ENCODE peak calls at places on chromosomes 1 and 21, in ten cellular contexts. One of them, this sample, is unnamed.

GRCh38 chr1:169909499-169909898 is 15.8 kb upstream of the SCYL3 start:
- DNase-seq in Calu3: no peak
- DNase-seq in HEK293T: no peak
- DNase-seq in T1000: no peak
- DNase-seq in WTC11: no peak
- DNase-seq in GM23338: no peak
- DNase-seq in GM04504: no peak
- DNase-seq in stimulated activated CD4-positive, alpha-beta T cell treated with anti-CD3 and anti-CD28 coated beads, Interleukin-4, amount 100 ng/mL, for 24 hours: no peak
- DNase-seq in body of pancreas: no peak
- DNase-seq in activated CD8-positive, alpha-beta memory T cell treated with anti-CD3 and anti-CD28 coated beads for 1 hour: no peak
- DNase-seq in this sample: no peak

GRCh38 chr1:156163712-156164464 is 10.5 kb downstream of the SEMA4A start:
- DNase-seq in Calu3: no peak
- DNase-seq in HEK293T: no peak
- DNase-seq in GM23338: no peak
- DNase-seq in GM04504: no peak
- DNase-seq in stimulated activated CD4-positive, alpha-beta T cell treated with anti-CD3 and anti-CD28 coated beads, Interleukin-4, amount 100 ng/mL, for 24 hours: no peak
- DNase-seq in activated CD8-positive, alpha-beta memory T cell treated with anti-CD3 and anti-CD28 coated beads for 1 hour: no peak
- DNase-seq in T1000: no peak
- DNase-seq in body of pancreas: no peak
- DNase-seq in WTC11: no peak
- DNase-seq in this sample: no peak

GRCh38 chr21:44740721-44741120 is 29.3 kb upstream of the TSPEAR start:
- DNase-seq in Calu3: no peak
- DNase-seq in body of pancreas: no peak
- DNase-seq in GM23338: no peak
- DNase-seq in stimulated activated CD4-positive, alpha-beta T cell treated with anti-CD3 and anti-CD28 coated beads, Interleukin-4, amount 100 ng/mL, for 24 hours: no peak
- DNase-seq in GM04504: no peak
- DNase-seq in activated CD8-positive, alpha-beta memory T cell treated with anti-CD3 and anti-CD28 coated beads for 1 hour: no peak
- DNase-seq in T1000: no peak
- DNase-seq in WTC11: peak; percentile 10
- DNase-seq in HEK293T: no peak
- DNase-seq in this sample: no peak

GRCh38 chr1:245154429-245155185 is at the start of gene KIF26B:
- DNase-seq in GM04504: no peak
- DNase-seq in body of pancreas: no peak
- DNase-seq in HEK293T: peak; percentile 28
- DNase-seq in WTC11: peak; percentile 51
- DNase-seq in activated CD8-positive, alpha-beta memory T cell treated with anti-CD3 and anti-CD28 coated beads for 1 hour: no peak
- DNase-seq in Calu3: peak; percentile 45
- DNase-seq in stimulated activated CD4-positive, alpha-beta T cell treated with anti-CD3 and anti-CD28 coated beads, Interleukin-4, amount 100 ng/mL, for 24 hours: peak; percentile 35
- DNase-seq in T1000: peak; percentile 32
- DNase-seq in GM23338: peak; percentile 48
- DNase-seq in this sample: no peak

GRCh38 chr1:14634497-14634896 is 36.0 kb downstream of the KAZN start:
- DNase-seq in body of pancreas: no peak
- DNase-seq in WTC11: no peak
- DNase-seq in T1000: no peak
- DNase-seq in HEK293T: no peak
- DNase-seq in Calu3: no peak
- DNase-seq in GM04504: no peak
- DNase-seq in stimulated activated CD4-positive, alpha-beta T cell treated with anti-CD3 and anti-CD28 coated beads, Interleukin-4, amount 100 ng/mL, for 24 hours: no peak
- DNase-seq in GM23338: no peak
- DNase-seq in activated CD8-positive, alpha-beta memory T cell treated with anti-CD3 and anti-CD28 coated beads for 1 hour: no peak
- DNase-seq in this sample: no peak

GRCh38 chr1:44035726-44036408 is 4.6 kb upstream of the SLC6A9 start:
- DNase-seq in activated CD8-positive, alpha-beta memory T cell treated with anti-CD3 and anti-CD28 coated beads for 1 hour: no peak
- DNase-seq in GM04504: no peak
- DNase-seq in T1000: no peak
- DNase-seq in body of pancreas: peak; percentile 35
- DNase-seq in Calu3: no peak
- DNase-seq in stimulated activated CD4-positive, alpha-beta T cell treated with anti-CD3 and anti-CD28 coated beads, Interleukin-4, amount 100 ng/mL, for 24 hours: no peak
- DNase-seq in HEK293T: no peak
- DNase-seq in GM23338: no peak
- DNase-seq in WTC11: no peak
- DNase-seq in this sample: no peak

GRCh38 chr1:150010388-150011115 is at the start of gene OTUD7B:
- DNase-seq in T1000: peak; percentile 68
- DNase-seq in WTC11: peak; percentile 86
- DNase-seq in stimulated activated CD4-positive, alpha-beta T cell treated with anti-CD3 and anti-CD28 coated beads, Interleukin-4, amount 100 ng/mL, for 24 hours: peak; percentile 81
- DNase-seq in Calu3: peak; percentile 94
- DNase-seq in HEK293T: peak; percentile 92
- DNase-seq in GM04504: peak; percentile 81
- DNase-seq in body of pancreas: peak; percentile 88
- DNase-seq in activated CD8-positive, alpha-beta memory T cell treated with anti-CD3 and anti-CD28 coated beads for 1 hour: peak; percentile 20
- DNase-seq in GM23338: peak; percentile 95
- DNase-seq in this sample: peak; percentile 26

GRCh38 chr1:180157108-180157507 is 2.4 kb downstream of the QSOX1 start:
- DNase-seq in body of pancreas: no peak
- DNase-seq in Calu3: no peak
- DNase-seq in activated CD8-positive, alpha-beta memory T cell treated with anti-CD3 and anti-CD28 coated beads for 1 hour: no peak
- DNase-seq in stimulated activated CD4-positive, alpha-beta T cell treated with anti-CD3 and anti-CD28 coated beads, Interleukin-4, amount 100 ng/mL, for 24 hours: no peak
- DNase-seq in GM23338: no peak
- DNase-seq in WTC11: no peak
- DNase-seq in GM04504: no peak
- DNase-seq in HEK293T: no peak
- DNase-seq in T1000: no peak
- DNase-seq in this sample: peak; percentile 23

GRCh38 chr1:24486296-24487065 is 16.2 kb upstream of the RCAN3 start:
- DNase-seq in T1000: no peak
- DNase-seq in HEK293T: no peak
- DNase-seq in Calu3: no peak
- DNase-seq in activated CD8-positive, alpha-beta memory T cell treated with anti-CD3 and anti-CD28 coated beads for 1 hour: no peak
- DNase-seq in WTC11: no peak
- DNase-seq in GM23338: no peak
- DNase-seq in stimulated activated CD4-positive, alpha-beta T cell treated with anti-CD3 and anti-CD28 coated beads, Interleukin-4, amount 100 ng/mL, for 24 hours: no peak
- DNase-seq in GM04504: no peak
- DNase-seq in body of pancreas: no peak
- DNase-seq in this sample: no peak

GRCh38 chr1:157968951-157969350 is 24.5 kb upstream of the KIRREL1 start:
- DNase-seq in GM23338: no peak
- DNase-seq in activated CD8-positive, alpha-beta memory T cell treated with anti-CD3 and anti-CD28 coated beads for 1 hour: no peak
- DNase-seq in body of pancreas: peak; percentile 34
- DNase-seq in GM04504: peak; percentile 87
- DNase-seq in stimulated activated CD4-positive, alpha-beta T cell treated with anti-CD3 and anti-CD28 coated beads, Interleukin-4, amount 100 ng/mL, for 24 hours: no peak
- DNase-seq in WTC11: no peak
- DNase-seq in T1000: peak; percentile 38
- DNase-seq in HEK293T: no peak
- DNase-seq in Calu3: no peak
- DNase-seq in this sample: no peak

GRCh38 chr1:149849246-149849946 is 50.0 kb upstream of the BOLA1 start:
- DNase-seq in stimulated activated CD4-positive, alpha-beta T cell treated with anti-CD3 and anti-CD28 coated beads, Interleukin-4, amount 100 ng/mL, for 24 hours: peak; percentile 4
- DNase-seq in activated CD8-positive, alpha-beta memory T cell treated with anti-CD3 and anti-CD28 coated beads for 1 hour: no peak
- DNase-seq in T1000: no peak
- DNase-seq in GM04504: no peak
- DNase-seq in GM23338: peak; percentile 2
- DNase-seq in WTC11: no peak
- DNase-seq in Calu3: peak; percentile 3
- DNase-seq in HEK293T: no peak
- DNase-seq in body of pancreas: no peak
- DNase-seq in this sample: no peak

GRCh38 chr1:205438213-205439158 is 16.6 kb upstream of the LEMD1 start:
- DNase-seq in GM23338: peak; percentile 74
- DNase-seq in activated CD8-positive, alpha-beta memory T cell treated with anti-CD3 and anti-CD28 coated beads for 1 hour: no peak
- DNase-seq in GM04504: peak; percentile 42
- DNase-seq in T1000: no peak
- DNase-seq in HEK293T: peak; percentile 89
- DNase-seq in stimulated activated CD4-positive, alpha-beta T cell treated with anti-CD3 and anti-CD28 coated beads, Interleukin-4, amount 100 ng/mL, for 24 hours: no peak
- DNase-seq in body of pancreas: peak; percentile 84
- DNase-seq in Calu3: peak; percentile 91
- DNase-seq in WTC11: peak; percentile 63
- DNase-seq in this sample: no peak

GRCh38 chr1:172266528-172267174 is 153.8 kb upstream of the C1orf105 start:
- DNase-seq in stimulated activated CD4-positive, alpha-beta T cell treated with anti-CD3 and anti-CD28 coated beads, Interleukin-4, amount 100 ng/mL, for 24 hours: peak; percentile 67
- DNase-seq in T1000: no peak
- DNase-seq in activated CD8-positive, alpha-beta memory T cell treated with anti-CD3 and anti-CD28 coated beads for 1 hour: no peak
- DNase-seq in GM23338: no peak
- DNase-seq in body of pancreas: no peak
- DNase-seq in WTC11: no peak
- DNase-seq in Calu3: no peak
- DNase-seq in GM04504: no peak
- DNase-seq in HEK293T: no peak
- DNase-seq in this sample: no peak

GRCh38 chr1:173451981-173452380 is 25.2 kb upstream of the PRDX6 start:
- DNase-seq in Calu3: no peak
- DNase-seq in GM23338: no peak
- DNase-seq in GM04504: no peak
- DNase-seq in HEK293T: no peak
- DNase-seq in body of pancreas: peak; percentile 93
- DNase-seq in T1000: no peak
- DNase-seq in WTC11: no peak
- DNase-seq in activated CD8-positive, alpha-beta memory T cell treated with anti-CD3 and anti-CD28 coated beads for 1 hour: no peak
- DNase-seq in stimulated activated CD4-positive, alpha-beta T cell treated with anti-CD3 and anti-CD28 coated beads, Interleukin-4, amount 100 ng/mL, for 24 hours: no peak
- DNase-seq in this sample: no peak

GRCh38 chr21:34091607-34092006 is 18.2 kb downstream of the MRPS6 start:
- DNase-seq in GM04504: no peak
- DNase-seq in activated CD8-positive, alpha-beta memory T cell treated with anti-CD3 and anti-CD28 coated beads for 1 hour: no peak
- DNase-seq in body of pancreas: no peak
- DNase-seq in Calu3: no peak
- DNase-seq in HEK293T: no peak
- DNase-seq in GM23338: peak; percentile 60
- DNase-seq in stimulated activated CD4-positive, alpha-beta T cell treated with anti-CD3 and anti-CD28 coated beads, Interleukin-4, amount 100 ng/mL, for 24 hours: no peak
- DNase-seq in WTC11: no peak
- DNase-seq in T1000: no peak
- DNase-seq in this sample: no peak

GRCh38 chr1:24413350-24414163 is at the start of gene STPG1:
- DNase-seq in GM23338: peak; percentile 92
- DNase-seq in Calu3: peak; percentile 84
- DNase-seq in T1000: peak; percentile 82
- DNase-seq in activated CD8-positive, alpha-beta memory T cell treated with anti-CD3 and anti-CD28 coated beads for 1 hour: no peak
- DNase-seq in WTC11: peak; percentile 79
- DNase-seq in HEK293T: peak; percentile 90
- DNase-seq in stimulated activated CD4-positive, alpha-beta T cell treated with anti-CD3 and anti-CD28 coated beads, Interleukin-4, amount 100 ng/mL, for 24 hours: peak; percentile 78
- DNase-seq in body of pancreas: peak; percentile 91
- DNase-seq in GM04504: peak; percentile 70
- DNase-seq in this sample: no peak

GRCh38 chr1:208432346-208432745 is 188.2 kb upstream of the PLXNA2 start:
- DNase-seq in GM23338: no peak
- DNase-seq in body of pancreas: no peak
- DNase-seq in T1000: no peak
- DNase-seq in stimulated activated CD4-positive, alpha-beta T cell treated with anti-CD3 and anti-CD28 coated beads, Interleukin-4, amount 100 ng/mL, for 24 hours: no peak
- DNase-seq in WTC11: no peak
- DNase-seq in HEK293T: no peak
- DNase-seq in activated CD8-positive, alpha-beta memory T cell treated with anti-CD3 and anti-CD28 coated beads for 1 hour: no peak
- DNase-seq in Calu3: no peak
- DNase-seq in GM04504: no peak
- DNase-seq in this sample: no peak

GRCh38 chr1:83087851-83088250 is 911.1 kb downstream of the TTLL7 start:
- DNase-seq in T1000: no peak
- DNase-seq in Calu3: no peak
- DNase-seq in HEK293T: no peak
- DNase-seq in WTC11: no peak
- DNase-seq in activated CD8-positive, alpha-beta memory T cell treated with anti-CD3 and anti-CD28 coated beads for 1 hour: no peak
- DNase-seq in GM04504: no peak
- DNase-seq in body of pancreas: no peak
- DNase-seq in GM23338: no peak
- DNase-seq in stimulated activated CD4-positive, alpha-beta T cell treated with anti-CD3 and anti-CD28 coated beads, Interleukin-4, amount 100 ng/mL, for 24 hours: no peak
- DNase-seq in this sample: no peak

GRCh38 chr21:44880762-44881585 is 7.5 kb upstream of the PTTG1IP start:
- DNase-seq in T1000: no peak
- DNase-seq in body of pancreas: peak; percentile 44
- DNase-seq in stimulated activated CD4-positive, alpha-beta T cell treated with anti-CD3 and anti-CD28 coated beads, Interleukin-4, amount 100 ng/mL, for 24 hours: no peak
- DNase-seq in HEK293T: no peak
- DNase-seq in GM23338: no peak
- DNase-seq in GM04504: peak; percentile 36
- DNase-seq in activated CD8-positive, alpha-beta memory T cell treated with anti-CD3 and anti-CD28 coated beads for 1 hour: no peak
- DNase-seq in Calu3: no peak
- DNase-seq in WTC11: no peak
- DNase-seq in this sample: no peak

GRCh38 chr1:228781161-228781771 is 46.0 kb downstream of the RHOU start:
- DNase-seq in T1000: no peak
- DNase-seq in activated CD8-positive, alpha-beta memory T cell treated with anti-CD3 and anti-CD28 coated beads for 1 hour: no peak
- DNase-seq in GM23338: peak; percentile 8
- DNase-seq in stimulated activated CD4-positive, alpha-beta T cell treated with anti-CD3 and anti-CD28 coated beads, Interleukin-4, amount 100 ng/mL, for 24 hours: no peak
- DNase-seq in HEK293T: peak; percentile 80
- DNase-seq in Calu3: no peak
- DNase-seq in WTC11: no peak
- DNase-seq in body of pancreas: no peak
- DNase-seq in GM04504: no peak
- DNase-seq in this sample: no peak

GRCh38 chr21:45954271-45954670 is 27.3 kb upstream of the COL6A1 start:
- DNase-seq in stimulated activated CD4-positive, alpha-beta T cell treated with anti-CD3 and anti-CD28 coated beads, Interleukin-4, amount 100 ng/mL, for 24 hours: no peak
- DNase-seq in HEK293T: no peak
- DNase-seq in Calu3: no peak
- DNase-seq in GM23338: peak; percentile 40
- DNase-seq in body of pancreas: no peak
- DNase-seq in GM04504: peak; percentile 53
- DNase-seq in activated CD8-positive, alpha-beta memory T cell treated with anti-CD3 and anti-CD28 coated beads for 1 hour: no peak
- DNase-seq in WTC11: no peak
- DNase-seq in T1000: no peak
- DNase-seq in this sample: no peak

GRCh38 chr1:160400284-160400645 is at the start of gene VANGL2:
- DNase-seq in GM04504: no peak
- DNase-seq in stimulated activated CD4-positive, alpha-beta T cell treated with anti-CD3 and anti-CD28 coated beads, Interleukin-4, amount 100 ng/mL, for 24 hours: peak; percentile 32
- DNase-seq in activated CD8-positive, alpha-beta memory T cell treated with anti-CD3 and anti-CD28 coated beads for 1 hour: no peak
- DNase-seq in HEK293T: peak; percentile 95
- DNase-seq in body of pancreas: peak; percentile 82
- DNase-seq in GM23338: peak; percentile 89
- DNase-seq in T1000: no peak
- DNase-seq in Calu3: peak; percentile 76
- DNase-seq in WTC11: peak; percentile 87
- DNase-seq in this sample: no peak

GRCh38 chr1:31706384-31707058 is 2.7 kb upstream of the COL16A1 start:
- DNase-seq in WTC11: no peak
- DNase-seq in stimulated activated CD4-positive, alpha-beta T cell treated with anti-CD3 and anti-CD28 coated beads, Interleukin-4, amount 100 ng/mL, for 24 hours: no peak
- DNase-seq in HEK293T: no peak
- DNase-seq in GM23338: no peak
- DNase-seq in GM04504: no peak
- DNase-seq in body of pancreas: no peak
- DNase-seq in T1000: peak; percentile 33
- DNase-seq in Calu3: no peak
- DNase-seq in activated CD8-positive, alpha-beta memory T cell treated with anti-CD3 and anti-CD28 coated beads for 1 hour: no peak
- DNase-seq in this sample: no peak

GRCh38 chr1:62325696-62326095 is 6.5 kb upstream of the KANK4 start:
- DNase-seq in HEK293T: no peak
- DNase-seq in WTC11: no peak
- DNase-seq in GM23338: no peak
- DNase-seq in Calu3: no peak
- DNase-seq in T1000: peak; percentile 30
- DNase-seq in activated CD8-positive, alpha-beta memory T cell treated with anti-CD3 and anti-CD28 coated beads for 1 hour: no peak
- DNase-seq in body of pancreas: no peak
- DNase-seq in stimulated activated CD4-positive, alpha-beta T cell treated with anti-CD3 and anti-CD28 coated beads, Interleukin-4, amount 100 ng/mL, for 24 hours: no peak
- DNase-seq in GM04504: peak; percentile 86
- DNase-seq in this sample: peak; percentile 24

GRCh38 chr1:183291802-183292515 is 105.9 kb downstream of the LAMC2 start:
- DNase-seq in HEK293T: no peak
- DNase-seq in WTC11: no peak
- DNase-seq in stimulated activated CD4-positive, alpha-beta T cell treated with anti-CD3 and anti-CD28 coated beads, Interleukin-4, amount 100 ng/mL, for 24 hours: no peak
- DNase-seq in activated CD8-positive, alpha-beta memory T cell treated with anti-CD3 and anti-CD28 coated beads for 1 hour: no peak
- DNase-seq in GM04504: no peak
- DNase-seq in GM23338: peak; percentile 62
- DNase-seq in body of pancreas: no peak
- DNase-seq in T1000: no peak
- DNase-seq in Calu3: no peak
- DNase-seq in this sample: no peak